ENCODE peak calls at places on chromosomes 3 and 15, in nine cellular contexts. One of them, this sample, is unnamed.

GRCh38 chr3:4261411-4261810 is 41.8 kb upstream of the SETMAR start:
- DNase-seq in anterior cingulate cortex: no peak
- DNase-seq in fibroblast of the conjunctiva: no peak
- DNase-seq in tibial nerve: no peak
- DNase-seq in activated effector memory CD4-positive, alpha-beta T cell treated with anti-CD3 and anti-CD28 coated beads, Interleukin-2, amount 50 U/mL, for 16 hours: no peak
- DNase-seq in COR-L47: no peak
- DNase-seq in sciatic nerve: no peak
- DNase-seq in A549: no peak
- DNase-seq in NCI-H2081 treated with DMSO at 0.1 percent for 48 hours: no peak
- DNase-seq in this sample: no peak

GRCh38 chr15:98948941-98949340 is 58.7 kb downstream of the PGPEP1L start:
- DNase-seq in tibial nerve: no peak
- DNase-seq in activated effector memory CD4-positive, alpha-beta T cell treated with anti-CD3 and anti-CD28 coated beads, Interleukin-2, amount 50 U/mL, for 16 hours: no peak
- DNase-seq in NCI-H2081 treated with DMSO at 0.1 percent for 48 hours: no peak
- DNase-seq in COR-L47: no peak
- DNase-seq in anterior cingulate cortex: no peak
- DNase-seq in A549: no peak
- DNase-seq in sciatic nerve: no peak
- DNase-seq in fibroblast of the conjunctiva: no peak
- DNase-seq in this sample: no peak

GRCh38 chr3:131326307-131326706 is 55.3 kb upstream of the NUDT16 start:
- DNase-seq in sciatic nerve: no peak
- DNase-seq in fibroblast of the conjunctiva: no peak
- DNase-seq in A549: no peak
- DNase-seq in COR-L47: no peak
- DNase-seq in tibial nerve: no peak
- DNase-seq in activated effector memory CD4-positive, alpha-beta T cell treated with anti-CD3 and anti-CD28 coated beads, Interleukin-2, amount 50 U/mL, for 16 hours: no peak
- DNase-seq in NCI-H2081 treated with DMSO at 0.1 percent for 48 hours: no peak
- DNase-seq in anterior cingulate cortex: no peak
- DNase-seq in this sample: no peak

GRCh38 chr3:99980606-99981005 is 133.7 kb downstream of the FILIP1L start:
- DNase-seq in anterior cingulate cortex: no peak
- DNase-seq in COR-L47: no peak
- DNase-seq in tibial nerve: no peak
- DNase-seq in fibroblast of the conjunctiva: no peak
- DNase-seq in activated effector memory CD4-positive, alpha-beta T cell treated with anti-CD3 and anti-CD28 coated beads, Interleukin-2, amount 50 U/mL, for 16 hours: no peak
- DNase-seq in NCI-H2081 treated with DMSO at 0.1 percent for 48 hours: no peak
- DNase-seq in A549: no peak
- DNase-seq in sciatic nerve: no peak
- DNase-seq in this sample: no peak

GRCh38 chr3:8776406-8776805 is 7.0 kb upstream of the OXTR start:
- DNase-seq in COR-L47: no peak
- DNase-seq in anterior cingulate cortex: no peak
- DNase-seq in tibial nerve: no peak
- DNase-seq in NCI-H2081 treated with DMSO at 0.1 percent for 48 hours: no peak
- DNase-seq in activated effector memory CD4-positive, alpha-beta T cell treated with anti-CD3 and anti-CD28 coated beads, Interleukin-2, amount 50 U/mL, for 16 hours: no peak
- DNase-seq in fibroblast of the conjunctiva: no peak
- DNase-seq in sciatic nerve: no peak
- DNase-seq in A549: no peak
- DNase-seq in this sample: no peak

GRCh38 chr3:189947948-189948723 is 172.6 kb downstream of the P3H2 start:
- DNase-seq in A549: no peak
- DNase-seq in tibial nerve: no peak
- DNase-seq in anterior cingulate cortex: no peak
- DNase-seq in COR-L47: peak
- DNase-seq in NCI-H2081 treated with DMSO at 0.1 percent for 48 hours: peak
- DNase-seq in activated effector memory CD4-positive, alpha-beta T cell treated with anti-CD3 and anti-CD28 coated beads, Interleukin-2, amount 50 U/mL, for 16 hours: no peak
- DNase-seq in fibroblast of the conjunctiva: no peak
- DNase-seq in sciatic nerve: no peak
- DNase-seq in this sample: no peak

GRCh38 chr15:69289312-69290146 is 9.2 kb upstream of the PAQR5 start:
- DNase-seq in A549: no peak
- DNase-seq in COR-L47: no peak
- DNase-seq in fibroblast of the conjunctiva: no peak
- DNase-seq in sciatic nerve: no peak
- DNase-seq in tibial nerve: no peak
- DNase-seq in NCI-H2081 treated with DMSO at 0.1 percent for 48 hours: no peak
- DNase-seq in activated effector memory CD4-positive, alpha-beta T cell treated with anti-CD3 and anti-CD28 coated beads, Interleukin-2, amount 50 U/mL, for 16 hours: no peak
- DNase-seq in anterior cingulate cortex: no peak
- DNase-seq in this sample: no peak

GRCh38 chr3:65729553-65729952 is 309.2 kb downstream of the MAGI1 start:
- DNase-seq in anterior cingulate cortex: no peak
- DNase-seq in COR-L47: no peak
- DNase-seq in A549: no peak
- DNase-seq in sciatic nerve: no peak
- DNase-seq in NCI-H2081 treated with DMSO at 0.1 percent for 48 hours: no peak
- DNase-seq in activated effector memory CD4-positive, alpha-beta T cell treated with anti-CD3 and anti-CD28 coated beads, Interleukin-2, amount 50 U/mL, for 16 hours: no peak
- DNase-seq in fibroblast of the conjunctiva: peak
- DNase-seq in tibial nerve: no peak
- DNase-seq in this sample: no peak

GRCh38 chr3:15330031-15330596 is 2.3 kb downstream of the SH3BP5 start:
- DNase-seq in anterior cingulate cortex: no peak
- DNase-seq in NCI-H2081 treated with DMSO at 0.1 percent for 48 hours: no peak
- DNase-seq in activated effector memory CD4-positive, alpha-beta T cell treated with anti-CD3 and anti-CD28 coated beads, Interleukin-2, amount 50 U/mL, for 16 hours: no peak
- DNase-seq in fibroblast of the conjunctiva: peak
- DNase-seq in A549: no peak
- DNase-seq in sciatic nerve: peak
- DNase-seq in COR-L47: no peak
- DNase-seq in tibial nerve: peak
- DNase-seq in this sample: no peak

GRCh38 chr3:50617096-50617791 is at the start of gene MAPKAPK3:
- DNase-seq in anterior cingulate cortex: no peak
- DNase-seq in COR-L47: no peak
- DNase-seq in sciatic nerve: no peak
- DNase-seq in tibial nerve: no peak
- DNase-seq in fibroblast of the conjunctiva: no peak
- DNase-seq in activated effector memory CD4-positive, alpha-beta T cell treated with anti-CD3 and anti-CD28 coated beads, Interleukin-2, amount 50 U/mL, for 16 hours: peak
- DNase-seq in A549: no peak
- DNase-seq in NCI-H2081 treated with DMSO at 0.1 percent for 48 hours: no peak
- DNase-seq in this sample: no peak

GRCh38 chr3:124770341-124771082 is 40.3 kb downstream of the UMPS start:
- DNase-seq in NCI-H2081 treated with DMSO at 0.1 percent for 48 hours: no peak
- DNase-seq in fibroblast of the conjunctiva: no peak
- DNase-seq in COR-L47: peak
- DNase-seq in A549: no peak
- DNase-seq in activated effector memory CD4-positive, alpha-beta T cell treated with anti-CD3 and anti-CD28 coated beads, Interleukin-2, amount 50 U/mL, for 16 hours: no peak
- DNase-seq in sciatic nerve: peak
- DNase-seq in tibial nerve: no peak
- DNase-seq in anterior cingulate cortex: no peak
- DNase-seq in this sample: no peak

GRCh38 chr3:49906004-49906860 is 2.6 kb upstream of the MST1R start:
- DNase-seq in COR-L47: peak
- DNase-seq in tibial nerve: no peak
- DNase-seq in activated effector memory CD4-positive, alpha-beta T cell treated with anti-CD3 and anti-CD28 coated beads, Interleukin-2, amount 50 U/mL, for 16 hours: peak
- DNase-seq in A549: peak
- DNase-seq in sciatic nerve: peak
- DNase-seq in NCI-H2081 treated with DMSO at 0.1 percent for 48 hours: no peak
- DNase-seq in fibroblast of the conjunctiva: no peak
- DNase-seq in anterior cingulate cortex: no peak
- DNase-seq in this sample: no peak

GRCh38 chr3:109548192-109548938 is 211.0 kb upstream of the DPPA4 start:
- DNase-seq in A549: no peak
- DNase-seq in activated effector memory CD4-positive, alpha-beta T cell treated with anti-CD3 and anti-CD28 coated beads, Interleukin-2, amount 50 U/mL, for 16 hours: no peak
- DNase-seq in NCI-H2081 treated with DMSO at 0.1 percent for 48 hours: no peak
- DNase-seq in COR-L47: no peak
- DNase-seq in anterior cingulate cortex: no peak
- DNase-seq in tibial nerve: no peak
- DNase-seq in fibroblast of the conjunctiva: no peak
- DNase-seq in sciatic nerve: no peak
- DNase-seq in this sample: no peak

GRCh38 chr15:79322945-79323344 is 12.0 kb downstream of the TMED3 start:
- DNase-seq in sciatic nerve: no peak
- DNase-seq in tibial nerve: no peak
- DNase-seq in NCI-H2081 treated with DMSO at 0.1 percent for 48 hours: no peak
- DNase-seq in anterior cingulate cortex: no peak
- DNase-seq in fibroblast of the conjunctiva: no peak
- DNase-seq in COR-L47: no peak
- DNase-seq in activated effector memory CD4-positive, alpha-beta T cell treated with anti-CD3 and anti-CD28 coated beads, Interleukin-2, amount 50 U/mL, for 16 hours: no peak
- DNase-seq in A549: no peak
- DNase-seq in this sample: no peak

GRCh38 chr15:33789141-33789540 is 179.2 kb upstream of the CHRM5 start:
- DNase-seq in A549: no peak
- DNase-seq in tibial nerve: no peak
- DNase-seq in COR-L47: no peak
- DNase-seq in sciatic nerve: no peak
- DNase-seq in anterior cingulate cortex: no peak
- DNase-seq in fibroblast of the conjunctiva: no peak
- DNase-seq in activated effector memory CD4-positive, alpha-beta T cell treated with anti-CD3 and anti-CD28 coated beads, Interleukin-2, amount 50 U/mL, for 16 hours: no peak
- DNase-seq in NCI-H2081 treated with DMSO at 0.1 percent for 48 hours: no peak
- DNase-seq in this sample: no peak

GRCh38 chr3:65334045-65334665 is 646.4 kb upstream of the ADAMTS9 start:
- DNase-seq in tibial nerve: no peak
- DNase-seq in A549: no peak
- DNase-seq in sciatic nerve: no peak
- DNase-seq in activated effector memory CD4-positive, alpha-beta T cell treated with anti-CD3 and anti-CD28 coated beads, Interleukin-2, amount 50 U/mL, for 16 hours: no peak
- DNase-seq in fibroblast of the conjunctiva: no peak
- DNase-seq in anterior cingulate cortex: no peak
- DNase-seq in COR-L47: no peak
- DNase-seq in NCI-H2081 treated with DMSO at 0.1 percent for 48 hours: no peak
- DNase-seq in this sample: no peak

GRCh38 chr3:27216955-27217552 is 152.1 kb downstream of the NEK10 start:
- DNase-seq in NCI-H2081 treated with DMSO at 0.1 percent for 48 hours: no peak
- DNase-seq in A549: no peak
- DNase-seq in COR-L47: no peak
- DNase-seq in fibroblast of the conjunctiva: no peak
- DNase-seq in sciatic nerve: no peak
- DNase-seq in tibial nerve: no peak
- DNase-seq in activated effector memory CD4-positive, alpha-beta T cell treated with anti-CD3 and anti-CD28 coated beads, Interleukin-2, amount 50 U/mL, for 16 hours: no peak
- DNase-seq in anterior cingulate cortex: no peak
- DNase-seq in this sample: no peak

GRCh38 chr15:63194291-63194681 is 4.9 kb downstream of the RAB8B start:
- DNase-seq in anterior cingulate cortex: no peak
- DNase-seq in fibroblast of the conjunctiva: no peak
- DNase-seq in tibial nerve: no peak
- DNase-seq in NCI-H2081 treated with DMSO at 0.1 percent for 48 hours: no peak
- DNase-seq in sciatic nerve: no peak
- DNase-seq in A549: no peak
- DNase-seq in COR-L47: no peak
- DNase-seq in activated effector memory CD4-positive, alpha-beta T cell treated with anti-CD3 and anti-CD28 coated beads, Interleukin-2, amount 50 U/mL, for 16 hours: no peak
- DNase-seq in this sample: no peak

GRCh38 chr3:13022348-13023250 is 50.6 kb downstream of the IQSEC1 start:
- DNase-seq in fibroblast of the conjunctiva: peak
- DNase-seq in COR-L47: no peak
- DNase-seq in NCI-H2081 treated with DMSO at 0.1 percent for 48 hours: no peak
- DNase-seq in anterior cingulate cortex: no peak
- DNase-seq in A549: peak
- DNase-seq in activated effector memory CD4-positive, alpha-beta T cell treated with anti-CD3 and anti-CD28 coated beads, Interleukin-2, amount 50 U/mL, for 16 hours: no peak
- DNase-seq in tibial nerve: peak
- DNase-seq in sciatic nerve: peak
- DNase-seq in this sample: peak

GRCh38 chr3:194107126-194107525 is 28.8 kb upstream of the HES1 start:
- DNase-seq in sciatic nerve: no peak
- DNase-seq in activated effector memory CD4-positive, alpha-beta T cell treated with anti-CD3 and anti-CD28 coated beads, Interleukin-2, amount 50 U/mL, for 16 hours: no peak
- DNase-seq in NCI-H2081 treated with DMSO at 0.1 percent for 48 hours: no peak
- DNase-seq in tibial nerve: no peak
- DNase-seq in anterior cingulate cortex: no peak
- DNase-seq in fibroblast of the conjunctiva: no peak
- DNase-seq in COR-L47: no peak
- DNase-seq in A549: no peak
- DNase-seq in this sample: no peak

GRCh38 chr3:149204390-149204991 is 17.1 kb downstream of the CP start:
- DNase-seq in activated effector memory CD4-positive, alpha-beta T cell treated with anti-CD3 and anti-CD28 coated beads, Interleukin-2, amount 50 U/mL, for 16 hours: no peak
- DNase-seq in anterior cingulate cortex: no peak
- DNase-seq in A549: no peak
- DNase-seq in sciatic nerve: no peak
- DNase-seq in COR-L47: no peak
- DNase-seq in tibial nerve: no peak
- DNase-seq in NCI-H2081 treated with DMSO at 0.1 percent for 48 hours: no peak
- DNase-seq in fibroblast of the conjunctiva: no peak
- DNase-seq in this sample: no peak

GRCh38 chr3:139608924-139609323 is 68.8 kb downstream of the NMNAT3 start:
- DNase-seq in A549: no peak
- DNase-seq in NCI-H2081 treated with DMSO at 0.1 percent for 48 hours: no peak
- DNase-seq in activated effector memory CD4-positive, alpha-beta T cell treated with anti-CD3 and anti-CD28 coated beads, Interleukin-2, amount 50 U/mL, for 16 hours: no peak
- DNase-seq in fibroblast of the conjunctiva: no peak
- DNase-seq in sciatic nerve: no peak
- DNase-seq in COR-L47: no peak
- DNase-seq in tibial nerve: no peak
- DNase-seq in anterior cingulate cortex: no peak
- DNase-seq in this sample: no peak

GRCh38 chr3:193134895-193135294 is 106.1 kb upstream of the PLAAT1 start:
- DNase-seq in COR-L47: no peak
- DNase-seq in fibroblast of the conjunctiva: peak
- DNase-seq in A549: no peak
- DNase-seq in anterior cingulate cortex: no peak
- DNase-seq in sciatic nerve: no peak
- DNase-seq in NCI-H2081 treated with DMSO at 0.1 percent for 48 hours: no peak
- DNase-seq in activated effector memory CD4-positive, alpha-beta T cell treated with anti-CD3 and anti-CD28 coated beads, Interleukin-2, amount 50 U/mL, for 16 hours: no peak
- DNase-seq in tibial nerve: no peak
- DNase-seq in this sample: no peak

GRCh38 chr15:75622505-75622904 is 3.0 kb downstream of the SNUPN start:
- DNase-seq in A549: no peak
- DNase-seq in anterior cingulate cortex: no peak
- DNase-seq in COR-L47: no peak
- DNase-seq in tibial nerve: no peak
- DNase-seq in fibroblast of the conjunctiva: no peak
- DNase-seq in activated effector memory CD4-positive, alpha-beta T cell treated with anti-CD3 and anti-CD28 coated beads, Interleukin-2, amount 50 U/mL, for 16 hours: no peak
- DNase-seq in sciatic nerve: no peak
- DNase-seq in NCI-H2081 treated with DMSO at 0.1 percent for 48 hours: no peak
- DNase-seq in this sample: no peak

GRCh38 chr3:25679166-25679565 is 14.5 kb upstream of the TOP2B start:
- DNase-seq in tibial nerve: no peak
- DNase-seq in anterior cingulate cortex: no peak
- DNase-seq in activated effector memory CD4-positive, alpha-beta T cell treated with anti-CD3 and anti-CD28 coated beads, Interleukin-2, amount 50 U/mL, for 16 hours: no peak
- DNase-seq in NCI-H2081 treated with DMSO at 0.1 percent for 48 hours: no peak
- DNase-seq in fibroblast of the conjunctiva: no peak
- DNase-seq in COR-L47: no peak
- DNase-seq in A549: no peak
- DNase-seq in sciatic nerve: no peak
- DNase-seq in this sample: no peak

GRCh38 chr3:189515916-189516531 is 115.2 kb upstream of the TP63 start:
- DNase-seq in A549: no peak
- DNase-seq in activated effector memory CD4-positive, alpha-beta T cell treated with anti-CD3 and anti-CD28 coated beads, Interleukin-2, amount 50 U/mL, for 16 hours: no peak
- DNase-seq in tibial nerve: no peak
- DNase-seq in NCI-H2081 treated with DMSO at 0.1 percent for 48 hours: no peak
- DNase-seq in anterior cingulate cortex: no peak
- DNase-seq in sciatic nerve: no peak
- DNase-seq in COR-L47: no peak
- DNase-seq in fibroblast of the conjunctiva: no peak
- DNase-seq in this sample: no peak

GRCh38 chr3:53193466-53194217 is 32.6 kb downstream of the PRKCD start:
- DNase-seq in fibroblast of the conjunctiva: no peak
- DNase-seq in NCI-H2081 treated with DMSO at 0.1 percent for 48 hours: no peak
- DNase-seq in tibial nerve: no peak
- DNase-seq in anterior cingulate cortex: no peak
- DNase-seq in COR-L47: no peak
- DNase-seq in sciatic nerve: no peak
- DNase-seq in A549: no peak
- DNase-seq in activated effector memory CD4-positive, alpha-beta T cell treated with anti-CD3 and anti-CD28 coated beads, Interleukin-2, amount 50 U/mL, for 16 hours: peak
- DNase-seq in this sample: no peak

GRCh38 chr3:194869482-194870169 is 183.9 kb downstream of the FAM43A start:
- DNase-seq in activated effector memory CD4-positive, alpha-beta T cell treated with anti-CD3 and anti-CD28 coated beads, Interleukin-2, amount 50 U/mL, for 16 hours: no peak
- DNase-seq in tibial nerve: no peak
- DNase-seq in fibroblast of the conjunctiva: no peak
- DNase-seq in sciatic nerve: no peak
- DNase-seq in COR-L47: no peak
- DNase-seq in NCI-H2081 treated with DMSO at 0.1 percent for 48 hours: no peak
- DNase-seq in A549: no peak
- DNase-seq in anterior cingulate cortex: no peak
- DNase-seq in this sample: no peak

GRCh38 chr3:186180151-186180550 is 71.3 kb upstream of the ETV5 start:
- DNase-seq in sciatic nerve: no peak
- DNase-seq in activated effector memory CD4-positive, alpha-beta T cell treated with anti-CD3 and anti-CD28 coated beads, Interleukin-2, amount 50 U/mL, for 16 hours: no peak
- DNase-seq in NCI-H2081 treated with DMSO at 0.1 percent for 48 hours: no peak
- DNase-seq in tibial nerve: no peak
- DNase-seq in fibroblast of the conjunctiva: no peak
- DNase-seq in anterior cingulate cortex: no peak
- DNase-seq in COR-L47: no peak
- DNase-seq in A549: no peak
- DNase-seq in this sample: no peak

This sample was measured in NCI-H2029.